ENCODE peak calls at places on chromosomes 13 and 19, in five cellular contexts. O, F, J, V and A are unnamed samples.

GRCh38 chr13:108728370-108728769 is 99.0 kb downstream of the MYO16 start:
- DNase-seq in J (no peak), O (no peak), V (no peak), F (no peak), A (no peak)

GRCh38 chr19:9523885-9524474 is 14.5 kb downstream of the ZNF426 start:
- DNase-seq in F (no peak), V (no peak), O (no peak), J (no peak), A (no peak)

GRCh38 chr13:41487222-41487621 is 29.9 kb downstream of the RGCC start:
- DNase-seq in V (no peak), O (no peak), F (no peak), J (no peak), A (no peak)

GRCh38 chr13:110589991-110590390 is 25.4 kb upstream of the NAXD start:
- DNase-seq in J (no peak), F (no peak), O (no peak), V (no peak), A (no peak)

GRCh38 chr19:33420821-33421220 is 47.3 kb downstream of the CEBPG start:
- DNase-seq in J (no peak), V (no peak), O (no peak), F (no peak), A (no peak)

GRCh38 chr19:37172368-37173366 is at the start of gene ZNF585A:
- DNase-seq in O (peak; percentile 96), J (peak; percentile 97), V (peak; percentile 75), F (peak; percentile 71), A (peak; percentile 91)

GRCh38 chr19:10639836-10640235 is 14.3 kb upstream of the ILF3 start:
- DNase-seq in F (no peak), V (no peak), O (no peak), J (no peak), A (no peak)

GRCh38 chr13:113455384-113455783 is 2.1 kb upstream of the ADPRHL1 start:
- DNase-seq in J (no peak), O (no peak), V (no peak), F (no peak), A (no peak)

GRCh38 chr19:38617283-38617763 is 430 bp downstream of the MAP4K1 start:
- DNase-seq in V (no peak), F (no peak), J (no peak), O (no peak), A (no peak)

GRCh38 chr13:50955807-50956206 is 46.2 kb downstream of the RNASEH2B start:
- DNase-seq in O (no peak), J (no peak), F (no peak), V (no peak), A (no peak)

GRCh38 chr13:89969996-89970709 is 1377.3 kb upstream of the MIR17HG start:
- DNase-seq in O (no peak), V (no peak), F (no peak), J (peak; percentile 56), A (no peak)

GRCh38 chr13:24270639-24271131 is 38.7 kb upstream of the C1QTNF9 start:
- DNase-seq in O (no peak), V (no peak), F (no peak), J (peak; percentile 59), A (no peak)

GRCh38 chr19:50357178-50358100 is 8.0 kb downstream of the NAPSA start:
- DNase-seq in J (peak; percentile 26), V (no peak), O (no peak), F (peak; percentile 55), A (no peak)

GRCh38 chr13:113895436-113895835 is 31.6 kb upstream of the GAS6 start:
- DNase-seq in J (no peak), F (no peak), O (no peak), V (no peak), A (no peak)

GRCh38 chr19:57437931-57438330 is 2.8 kb downstream of the ZNF749 start:
- DNase-seq in O (no peak), F (no peak), V (no peak), J (no peak), A (no peak)

GRCh38 chr13:24207841-24208240 is 47.3 kb downstream of the SPATA13 start:
- DNase-seq in J (no peak), V (no peak), O (no peak), F (no peak), A (no peak)

GRCh38 chr13:40615619-40616018 is 50.8 kb downstream of the FOXO1 start:
- DNase-seq in V (no peak), F (no peak), O (no peak), J (no peak), A (no peak)

GRCh38 chr19:14475251-14476073 is at the start of gene PTGER1:
- DNase-seq in O (no peak), J (no peak), V (no peak), F (no peak), A (no peak)

GRCh38 chr19:9854282-9854846 is 19.2 kb downstream of the PIN1 start:
- DNase-seq in O (no peak), F (no peak), J (no peak), V (no peak), A (no peak)

GRCh38 chr13:43473437-43473836 is 313.3 kb downstream of the ENOX1 start:
- DNase-seq in F (no peak), J (no peak), V (no peak), O (no peak), A (no peak)

GRCh38 chr13:34174671-34175145 is 356.8 kb downstream of the RFC3 start:
- DNase-seq in O (no peak), V (no peak), J (no peak), F (no peak), A (no peak)

GRCh38 chr13:48144413-48145035 is 49.6 kb upstream of the MED4 start:
- DNase-seq in J (peak; percentile 6), V (peak; percentile 60), F (no peak), O (no peak), A (peak; percentile 90)

GRCh38 chr13:60591348-60591747 is 194.3 kb downstream of the TDRD3 start:
- DNase-seq in O (peak; percentile 45), F (no peak), J (peak; percentile 98), V (no peak), A (no peak)

GRCh38 chr19:964761-965694 is 19.1 kb upstream of the WDR18 start:
- DNase-seq in J (peak; percentile 15), V (no peak), O (no peak), F (no peak), A (no peak)

GRCh38 chr19:46081928-46082727 is 41.3 kb upstream of the IGFL4 start:
- DNase-seq in J (peak; percentile 59), V (no peak), F (peak; percentile 18), O (peak; percentile 40), A (no peak)

GRCh38 chr13:99987180-99988047 is 5.8 kb downstream of the ZIC2 start:
- DNase-seq in F (no peak), V (no peak), O (no peak), J (no peak), A (no peak)

GRCh38 chr19:33622505-33622808 is 704 bp downstream of the CHST8 start:
- DNase-seq in J (no peak), V (no peak), O (no peak), F (no peak), A (no peak)

GRCh38 chr19:37654525-37654832 is 786 bp downstream of the ZFP30 start:
- DNase-seq in V (no peak), J (peak; percentile 37), O (no peak), F (peak; percentile 21), A (no peak)

GRCh38 chr13:44713793-44714469 is 137.8 kb upstream of the TSC22D1 start:
- DNase-seq in F (no peak), V (peak; percentile 67), O (peak; percentile 78), J (peak; percentile 98), A (peak; percentile 77)

GRCh38 chr13:99199541-99200432 is 867 bp upstream of the UBAC2 start:
- DNase-seq in V (no peak), F (no peak), J (no peak), O (no peak), A (no peak)

GRCh38 chr19:44823373-44823698 is 14.4 kb downstream of the BCAM start:
- DNase-seq in J (no peak), F (no peak), O (no peak), V (no peak), A (no peak)

GRCh38 chr19:7795555-7796161 is 32.6 kb downstream of the CLEC4M start:
- DNase-seq in V (peak; percentile 85), O (no peak), J (no peak), F (no peak), A (peak; percentile 82)

GRCh38 chr19:58374200-58374599 is 6.6 kb downstream of the ZNF837 start:
- DNase-seq in J (no peak), O (no peak), V (no peak), F (no peak), A (no peak)

GRCh38 chr19:46990998-46991676 is 28.5 kb upstream of the NPAS1 start:
- DNase-seq in O (peak; percentile 70), F (peak; percentile 60), V (no peak), J (peak; percentile 52), A (peak; percentile 54)

GRCh38 chr13:74290324-74290773 is 156.1 kb upstream of the KLF12 start:
- DNase-seq in V (peak; percentile 34), J (peak; percentile 100), F (no peak), O (peak; percentile 66), A (peak; percentile 8)

GRCh38 chr19:7376151-7376852 is 27.6 kb downstream of the ARHGEF18 start:
- DNase-seq in V (no peak), F (no peak), J (peak; percentile 33), O (no peak), A (no peak)